ENCODE peak calls at places on chromosome 22, in ten cellular contexts. Z is spleen, B is transverse colon, F is H9, L is endodermal cell, S is right lobe of liver, U is H1, X is fibroblast of lung, Q is tibial nerve, Y is mammary epithelial cell. G is an unnamed sample. For H3K4me1 and H3K27me3, the result is how much of the 10 kb centered on the place peaks cover.

GRCh38 chr22:42641801-42642413 is 1.5 kb upstream of the ATP5MGL start:
- DNase-seq in Z (no peak), L (no peak), X (no peak), Q (no peak), S (no peak), B (no peak), Y (no peak), F (no peak), U (no peak), G (no peak)

GRCh38 chr22:46335201-46336118 is at the start of gene TRMU:
- DNase-seq in B (peak), Y (peak), Q (peak), L (peak), U (peak), S (peak), F (peak), Z (peak), X (peak), G (peak)

GRCh38 chr22:32866953-32867352 is 65.4 kb downstream of the TIMP3 start:
- DNase-seq in U (no peak), Y (no peak), F (no peak), Z (no peak), X (no peak), Q (no peak), B (no peak), L (no peak), S (no peak), G (no peak)

GRCh38 chr22:40122792-40123191 is 54.9 kb upstream of the TNRC6B start:
- DNase-seq in U (no peak), Q (no peak), L (no peak), B (no peak), Y (no peak), S (no peak), F (no peak), Z (no peak), X (no peak), G (no peak)

GRCh38 chr22:34416321-34416900 is 496.1 kb upstream of the LARGE1 start:
- DNase-seq in B (no peak), F (no peak), L (peak), U (no peak), Q (no peak), Y (no peak), S (no peak), Z (no peak), X (no peak), G (no peak)

GRCh38 chr22:26646158-26646557 is 11.2 kb upstream of the MIAT start:
- DNase-seq in X (peak), Z (no peak), F (no peak), Y (no peak), L (no peak), S (no peak), Q (no peak), B (no peak), U (no peak), G (no peak)

GRCh38 chr22:29824677-29825076 is 13.4 kb downstream of the ASCC2 start:
- DNase-seq in X (no peak), Z (no peak), Q (peak), B (no peak), L (no peak), F (no peak), U (no peak), Y (no peak), S (no peak), G (no peak)

GRCh38 chr22:46104170-46104880 is 46.0 kb upstream of the PPARA start:
- DNase-seq in X (peak), U (no peak), Z (peak), L (no peak), B (no peak), S (no peak), F (no peak), Y (peak), Q (no peak), G (peak)

GRCh38 chr22:31753005-31753633 is 700 bp upstream of the DEPDC5 start:
- DNase-seq in F (peak), B (peak), Y (no peak), U (peak), Q (no peak), Z (peak), S (peak), X (no peak), L (peak), G (peak)

GRCh38 chr22:47442821-47443220 is 680.4 kb downstream of the TBC1D22A start:
- DNase-seq in Y (no peak), Q (no peak), Z (no peak), B (no peak), L (no peak), S (no peak), U (no peak), F (no peak), X (no peak), G (no peak)

GRCh38 chr22:17131686-17132085 is 10.5 kb upstream of the TMEM121B start:
- DNase-seq in B (no peak), Z (peak), Y (no peak), U (no peak), F (no peak), Q (no peak), S (no peak), L (peak), X (no peak), G (no peak)

GRCh38 chr22:50695421-50696250 is 23.0 kb downstream of the SHANK3 start:
- DNase-seq in Y (no peak), Z (peak), S (peak), U (no peak), Q (no peak), B (no peak), F (no peak), L (peak), X (no peak), G (peak)

GRCh38 chr22:21938071-21938822 is 14.4 kb downstream of the PPM1F start:
- DNase-seq in S (peak), Z (peak), U (peak), B (peak), Q (peak), L (peak), Y (peak), F (peak), X (peak), G (peak)

GRCh38 chr22:30947163-30947820 is 21.3 kb downstream of the MORC2 start:
- DNase-seq in Z (no peak), Q (no peak), B (peak), U (no peak), F (no peak), S (no peak), L (peak), X (no peak), Y (peak), G (no peak)

GRCh38 chr22:17097062-17097461 is 12.3 kb downstream of the IL17RA start:
- DNase-seq in B (no peak), Y (no peak), L (no peak), Z (peak), X (no peak), S (no peak), F (no peak), U (no peak), Q (no peak), G (no peak)

GRCh38 chr22:30609260-30610185 is 2.5 kb downstream of the TCN2 start:
- DNase-seq in Z (no peak), Q (no peak), Y (peak), X (peak), S (peak), U (no peak), B (peak), L (peak), F (no peak), G (peak)

GRCh38 chr22:27372969-27373670 is 428.4 kb downstream of the MN1 start:
- DNase-seq in S (peak), Q (no peak), L (peak), X (peak), Y (no peak), F (peak), Z (no peak), B (peak), U (peak), G (peak)

GRCh38 chr22:26168934-26169311 is 339 bp upstream of the SEZ6L start:
- DNase-seq in Z (no peak), Q (no peak), U (no peak), S (no peak), B (no peak), X (peak), F (peak), L (no peak), Y (no peak), G (no peak)

GRCh38 chr22:46108564-46109473 is 41.5 kb upstream of the PPARA start:
- DNase-seq in Y (peak), U (no peak), L (peak), B (peak), X (peak), S (peak), Q (no peak), Z (no peak), F (peak), G (peak)

GRCh38 chr22:42180349-42180842 is 49.8 kb upstream of the CYP2D6 start:
- DNase-seq in Z (no peak), F (no peak), L (peak), Q (peak), Y (no peak), X (peak), U (no peak), S (no peak), B (peak), G (peak)

GRCh38 chr22:30005213-30005857 is 74.9 kb upstream of the HORMAD2 start:
- DNase-seq in S (peak), X (peak), Q (peak), U (peak), Y (peak), B (peak), L (peak), F (peak), Z (no peak), G (peak)

GRCh38 chr22:39502789-39503464 is 837 bp downstream of the MIEF1 start:
- DNase-seq in S (no peak), X (no peak), Q (no peak), B (no peak), F (no peak), Y (no peak), L (no peak), Z (no peak), U (no peak), G (no peak)

GRCh38 chr22:29056472-29056871 is 5.2 kb downstream of the C22orf31 start:
- DNase-seq in S (no peak), Y (no peak), F (no peak), Z (no peak), L (no peak), X (no peak), B (no peak), Q (no peak), U (no peak), G (no peak)

GRCh38 chr22:31569126-31569525 is 72.8 kb downstream of the SFI1 start:
- DNase-seq in Y (no peak), L (no peak), Q (no peak), S (no peak), B (no peak), Z (no peak), U (no peak), X (no peak), F (no peak), G (no peak)

GRCh38 chr22:48238966-48239365 is 1476.5 kb downstream of the TBC1D22A start:
- DNase-seq in B (no peak), F (no peak), U (no peak), Y (no peak), L (peak), Q (no peak), S (no peak), Z (peak), X (no peak), G (no peak)

GRCh38 chr22:37448521-37449150 is 21.4 kb upstream of the ELFN2 start:
- DNase-seq in Z (no peak), X (no peak), S (no peak), F (no peak), Y (no peak), Q (no peak), L (no peak), U (no peak), B (no peak), G (no peak)

GRCh38 chr22:50415426-50415825 is 59.4 kb downstream of the SBF1 start:
- DNase-seq in Y (no peak), Z (no peak), F (no peak), S (no peak), B (no peak), X (no peak), L (no peak), U (no peak), Q (no peak), G (no peak)

GRCh38 chr22:28570697-28571373 is 108.8 kb downstream of the TTC28 start:
- DNase-seq in F (no peak), B (no peak), S (no peak), L (no peak), U (no peak), Z (no peak), X (no peak), Y (no peak), Q (no peak), G (no peak)

GRCh38 chr22:25154686-25154999 is 45.0 kb upstream of the CRYBB3 start:
- DNase-seq in B (no peak), S (no peak), Q (no peak), U (no peak), L (no peak), Z (no peak), F (no peak), X (no peak), Y (no peak), G (no peak)
- H3K4me1 ChIP-seq in B (under half), S (under half), Q (under half), U (under half), L (under half), Z (under half), F (under half), X (under half), Y (under half), G (under half)

DNA sequence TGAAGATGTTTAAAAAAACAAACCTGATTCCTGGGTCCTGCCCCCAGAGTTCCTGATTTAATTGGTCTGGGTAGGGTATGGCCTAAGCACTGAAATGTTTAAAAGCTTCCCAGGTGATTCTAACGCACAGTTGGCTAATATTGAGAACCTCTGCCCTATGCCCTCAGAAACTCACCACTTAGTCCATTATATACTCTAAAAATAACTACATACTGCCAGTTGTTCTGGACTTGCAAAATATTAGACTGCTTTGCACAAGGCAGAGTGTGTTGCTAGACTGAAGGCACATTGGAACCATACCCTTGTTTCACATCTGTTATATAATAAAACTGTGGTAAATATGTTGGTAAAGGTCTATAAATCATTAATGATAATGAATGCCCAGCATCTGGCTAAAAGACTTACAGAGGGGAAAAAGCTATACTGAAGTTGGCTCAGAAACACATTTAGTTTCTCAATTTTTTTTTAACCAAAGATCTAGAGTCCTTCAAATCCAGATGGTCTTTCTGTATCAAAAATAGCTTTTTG is 44.4 kb downstream of the RBFOX2 start:
- DNase-seq in F (no peak), B (no peak), X (no peak), U (no peak), Y (no peak), S (no peak), Q (no peak), L (no peak), Z (no peak), G (no peak)
- H3K27me3 ChIP-seq in F (under half), B (under half), X (under half), U (under half), Y (under half), S (under half), Q (under half), L (under half), Z (under half), G (under half)

DNA sequence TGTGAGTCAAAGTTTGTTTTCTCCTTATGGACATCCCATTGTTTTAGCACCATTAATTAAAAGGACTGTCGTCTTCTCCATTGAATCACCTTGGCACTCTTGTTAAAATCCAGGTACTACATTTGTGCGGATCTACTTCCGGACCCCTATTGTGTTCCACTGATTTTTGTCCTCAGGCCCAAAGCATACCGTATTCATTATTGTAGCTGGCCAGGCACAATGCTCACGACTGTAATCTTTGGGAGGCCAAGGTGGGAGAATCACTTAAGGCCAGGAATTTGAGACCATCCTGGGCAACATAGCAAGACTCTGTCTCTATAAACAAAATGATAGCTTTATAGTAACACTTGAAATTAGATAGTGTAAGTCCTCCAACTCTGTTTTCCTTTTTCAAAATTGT is 8.9 kb upstream of the GNB1L start:
- DNase-seq in L (peak), X (no peak), U (no peak), B (no peak), Z (no peak), Y (no peak), S (no peak), F (no peak), Q (no peak), G (no peak)
- TF ChIP-seq CTCF in L (no peak), X (no peak), U (no peak), B (no peak), Z (no peak), Y (no peak), S (no peak), F (no peak), Q (no peak), G (no peak)

DNA sequence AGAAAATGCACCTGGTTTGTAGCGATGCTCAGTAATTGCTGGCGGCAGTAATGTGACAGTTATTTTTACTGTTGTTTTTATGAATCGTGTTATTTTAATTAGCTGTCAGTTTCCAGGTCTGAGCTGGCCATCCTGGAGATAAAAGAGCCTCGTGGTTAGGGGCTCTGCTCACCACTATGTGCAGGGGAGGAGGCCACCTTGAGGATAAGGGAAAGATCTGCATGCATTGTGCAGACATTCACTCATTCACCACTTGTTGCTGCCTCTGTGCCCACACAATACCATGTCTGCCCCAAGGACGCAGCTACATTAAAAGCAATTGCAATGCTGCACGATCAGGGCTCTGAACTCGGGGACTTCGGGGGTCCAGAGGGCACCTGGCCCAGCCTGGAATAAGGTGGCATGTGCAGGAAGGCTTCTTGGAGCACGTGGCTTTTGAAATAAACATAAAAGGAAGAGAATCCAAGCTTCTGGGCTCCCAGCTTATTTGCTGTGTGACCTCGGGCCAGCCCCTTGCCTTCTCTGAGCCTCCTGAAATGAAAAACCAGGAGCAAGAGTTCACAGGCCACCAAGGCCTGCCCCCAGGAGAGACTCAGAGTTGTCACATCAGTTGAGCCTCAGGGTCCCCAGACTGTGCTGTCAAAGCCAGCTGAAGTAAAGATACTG is 44.7 kb upstream of the SHISAL1 start:
- DNase-seq in L (peak), F (no peak), U (no peak), Z (peak), Q (no peak), S (peak), X (no peak), B (no peak), Y (no peak), G (no peak)
- H3K4me1 ChIP-seq in L (under half), F (under half), U (under half), Z (under half), Q (under half), S (under half), X (under half), B (under half), Y (under half), G (under half)